ENCODE peak calls at places on chromosomes 2 and 18, in five cellular contexts. V is H9, S is mesenchymal stem cell, Z is trophoblast cell, T is H1. E is an unnamed sample.
A peak's percentile ranks its signal among the peaks of the same experiment; 100 is the strongest.

GRCh38 chr2:55888941-55889340 is 34.6 kb downstream of the EFEMP1 start:
- DNase-seq in V (no peak), Z (peak; percentile 54), S (no peak), T (no peak), E (peak; percentile 55)

GRCh38 chr2:234676859-234677450 is 180.1 kb upstream of the ARL4C start:
- DNase-seq in S (no peak), T (no peak), Z (no peak), V (peak; percentile 47), E (peak; percentile 51)

GRCh38 chr2:212408524-212408923 is 130.1 kb downstream of the ERBB4 start:
- DNase-seq in Z (peak; percentile 49), S (no peak), T (no peak), V (no peak), E (no peak)

GRCh38 chr2:17879137-17879912 is 858 bp downstream of the KCNS3 start:
- DNase-seq in T (peak; percentile 62), V (peak; percentile 92), S (peak; percentile 66), Z (peak; percentile 60), E (peak; percentile 80)

GRCh38 chr2:152405206-152406118 is 70.5 kb downstream of the FMNL2 start:
- DNase-seq in Z (peak; percentile 59), V (no peak), T (no peak), S (peak; percentile 64), E (no peak)

GRCh38 chr2:72992734-72993102 is 75.4 kb downstream of the EMX1 start:
- DNase-seq in Z (no peak), T (no peak), S (no peak), V (no peak), E (no peak)

GRCh38 chr2:161161074-161161577 is 898 bp downstream of the TANK start:
- DNase-seq in V (no peak), T (no peak), Z (no peak), S (no peak), E (no peak)

GRCh38 chr2:101113441-101114267 is 37.5 kb downstream of the TBC1D8 start:
- DNase-seq in S (peak; percentile 93), V (peak; percentile 51), T (peak; percentile 33), Z (peak; percentile 96), E (no peak)

GRCh38 chr2:54331095-54331835 is 75.2 kb upstream of the TSPYL6 start:
- DNase-seq in Z (no peak), V (no peak), T (no peak), S (no peak), E (no peak)

GRCh38 chr2:6872412-6872811 is 5.2 kb upstream of the RSAD2 start:
- DNase-seq in S (no peak), V (no peak), Z (no peak), T (no peak), E (no peak)

GRCh38 chr2:2561346-2562095 is 230.4 kb upstream of the MYT1L start:
- DNase-seq in Z (no peak), T (no peak), V (no peak), S (no peak), E (no peak)

DNA sequence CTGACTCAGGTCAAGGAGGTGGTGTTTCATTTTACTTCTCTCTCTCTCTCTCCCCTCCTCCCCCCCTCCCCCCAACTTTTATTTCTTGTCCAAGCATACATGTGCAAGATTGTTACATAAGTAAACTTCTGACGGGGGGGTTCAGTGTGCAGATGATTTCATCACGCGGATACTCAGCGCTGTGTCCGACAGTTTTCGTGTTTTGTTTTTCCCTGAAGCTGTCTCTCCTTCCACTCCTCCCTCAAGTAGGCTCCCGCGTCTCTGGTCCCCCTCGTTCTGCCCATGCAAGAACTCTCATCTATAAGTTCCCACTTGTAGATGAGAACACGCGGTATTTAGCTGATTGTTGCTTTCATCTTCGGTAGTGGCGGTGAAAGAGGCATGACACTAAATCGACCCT is 111.0 kb upstream of the ANKRD30BL start:
- DNase-seq in Z (no peak), T (no peak), V (no peak), S (no peak), E (no peak)
- H2BK12ac ChIP-seq in Z (no peak overlapping the region), T (no peak overlapping the region), V (no peak overlapping the region), S (no peak overlapping the region), E (no peak overlapping the region)

GRCh38 chr2:64275174-64275466 is 130.9 kb upstream of the PELI1 start:
- DNase-seq in S (no peak), Z (no peak), T (no peak), V (no peak), E (no peak)
- H2AK5ac ChIP-seq in S (peak overlapping the region; percentile 59), Z (peak overlapping the region; percentile 30), T (peak overlapping the region; percentile 99), V (no peak overlapping the region), E (no peak overlapping the region)

DNA sequence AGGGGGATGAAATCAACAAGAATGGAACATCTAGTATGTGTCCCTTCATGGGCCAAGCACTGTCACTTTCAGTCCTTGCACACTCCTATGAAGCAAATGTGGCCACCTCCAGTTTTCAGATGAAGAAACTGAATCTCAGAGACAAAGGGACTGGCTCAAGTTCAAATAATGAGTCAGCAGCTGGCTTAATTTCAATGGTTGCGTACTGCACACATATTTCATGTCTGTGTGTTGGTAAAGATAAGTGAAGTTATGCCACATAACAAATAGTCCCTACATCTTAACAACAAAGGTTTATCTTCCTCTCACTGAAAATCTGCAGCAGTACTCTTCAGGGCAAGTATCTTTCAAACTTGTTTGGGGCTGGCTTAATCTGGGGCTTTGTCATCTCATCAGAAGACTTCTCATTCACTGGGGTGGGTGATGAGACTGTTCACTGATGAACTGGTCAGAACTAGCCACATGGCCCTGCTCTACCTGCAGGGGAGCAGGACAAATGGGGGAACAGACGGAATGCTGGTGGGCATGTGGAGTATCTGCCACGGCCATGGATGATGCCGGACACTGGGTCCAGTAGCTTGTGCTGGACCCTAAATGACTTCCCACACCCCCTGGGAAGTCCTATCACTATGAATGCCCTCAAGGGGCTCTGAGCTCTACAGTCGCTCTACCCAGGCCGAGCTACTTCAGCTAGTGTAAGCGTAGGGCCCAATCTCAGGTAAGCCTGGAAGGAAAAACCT is 263.2 kb downstream of the CYP26B1 start:
- DNase-seq in Z (no peak), V (no peak), S (peak; percentile 64), T (no peak), E (no peak)
- H3K14ac ChIP-seq in Z (no peak overlapping the region), V (no peak overlapping the region), S (no peak overlapping the region), T (no peak overlapping the region), E (no peak overlapping the region)

DNA sequence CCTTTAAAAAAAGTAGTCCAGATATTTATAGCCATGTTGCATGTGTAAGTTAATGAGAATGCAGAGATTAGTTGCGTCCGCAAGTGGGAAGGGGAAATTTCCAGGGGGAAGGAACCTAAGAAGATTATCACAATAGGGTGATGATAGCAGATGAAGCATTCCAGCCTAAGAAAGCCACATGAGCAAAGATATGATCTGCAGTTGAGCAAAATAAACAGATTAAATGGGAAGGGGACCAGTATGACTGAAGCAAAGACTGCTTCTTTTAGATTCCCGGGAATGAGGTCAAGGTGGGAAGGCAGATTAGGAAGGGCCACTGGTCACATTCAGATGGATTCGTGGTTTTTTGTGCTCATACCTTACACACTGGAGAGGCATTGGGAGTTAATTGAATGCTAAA is 154.6 kb upstream of the CDH2 start:
- DNase-seq in Z (no peak), T (no peak), S (no peak), V (no peak), E (no peak)
- H2BK12ac ChIP-seq in Z (no peak overlapping the region), T (no peak overlapping the region), S (no peak overlapping the region), V (no peak overlapping the region), E (no peak overlapping the region)

DNA sequence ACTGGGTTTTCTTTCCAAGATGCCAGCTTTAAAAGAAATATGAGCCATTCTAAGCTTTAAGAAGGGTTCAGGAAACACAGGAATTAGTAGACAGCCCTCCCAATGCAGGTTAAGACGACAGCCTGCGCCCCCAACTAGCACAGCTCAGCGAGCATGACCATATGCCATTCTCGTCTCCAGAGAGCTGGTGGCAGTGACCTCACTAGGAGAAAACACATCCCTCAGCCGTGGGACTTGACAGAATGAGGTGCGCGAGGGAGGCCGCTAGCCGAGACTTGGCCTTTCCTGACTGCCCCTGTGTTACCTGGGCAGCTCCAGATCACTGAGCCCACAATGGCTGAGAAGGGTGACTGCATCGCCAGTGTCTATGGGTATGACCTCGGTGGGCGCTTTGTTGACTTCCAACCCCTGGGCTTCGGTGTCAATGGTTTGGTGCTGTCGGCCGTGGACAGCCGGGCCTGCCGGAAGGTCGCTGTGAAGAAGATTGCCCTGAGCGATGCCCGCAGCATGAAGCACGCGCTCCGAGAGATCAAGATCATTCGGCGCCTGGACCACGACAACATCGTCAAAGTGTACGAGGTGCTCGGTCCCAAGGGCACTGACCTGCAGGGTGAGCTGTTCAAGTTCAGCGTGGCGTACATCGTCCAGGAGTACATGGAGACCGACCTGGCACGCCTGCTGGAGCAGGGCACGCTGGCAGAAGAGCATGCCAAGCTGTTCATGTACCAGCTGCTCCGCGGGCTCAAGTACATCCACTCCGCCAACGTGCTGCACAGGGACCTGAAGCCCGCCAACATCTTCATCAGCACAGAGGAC is 103.9 kb downstream of the MAPK4 start:
- DNase-seq in V (no peak), Z (no peak), S (no peak), T (no peak), E (no peak)
- H2AK5ac ChIP-seq in V (no peak overlapping the region), Z (no peak overlapping the region), S (no peak overlapping the region), T (no peak overlapping the region), E (peak overlapping the region; percentile 1)

DNA sequence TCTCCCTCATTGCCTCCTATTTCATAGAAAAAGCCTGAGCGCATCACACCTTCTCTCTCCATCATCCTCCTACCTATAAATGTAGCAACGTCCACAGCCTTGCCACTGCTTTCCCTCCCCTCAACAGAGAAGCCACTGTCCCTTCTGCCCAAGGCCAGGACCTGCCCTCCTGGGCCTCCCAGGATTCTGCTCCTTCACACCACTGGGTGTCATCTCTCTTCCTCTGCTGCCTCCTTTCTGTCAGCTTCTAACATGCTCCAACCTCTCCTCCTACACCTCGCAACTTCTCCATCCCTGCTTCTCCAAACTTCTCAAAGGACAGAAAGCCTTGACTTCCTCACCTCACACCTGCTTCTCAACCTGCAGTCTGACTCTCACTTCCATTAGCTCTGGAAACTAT is 21.2 kb upstream of the ME2 start:
- DNase-seq in Z (no peak), S (no peak), T (no peak), V (no peak), E (no peak)
- H3K14ac ChIP-seq in Z (no peak overlapping the region), S (no peak overlapping the region), T (no peak overlapping the region), V (no peak overlapping the region), E (no peak overlapping the region)

E was measured in neuronal stem cell.